ENCODE peak calls at places on chromosome 14, in four cellular contexts. V is endothelial cell, I is Caco-2, T is COR-L47. E is an unnamed sample.

GRCh38 chr14:100810861-100811461 is 15.0 kb upstream of the MEG3 start:
- DNase-seq in T (no peak), I (no peak), V (no peak), E (no peak)

GRCh38 chr14:88660056-88660455 is 97.2 kb downstream of the ZC3H14 start:
- DNase-seq in I (peak; percentile 41), T (no peak), V (no peak), E (no peak)

GRCh38 chr14:99064262-99064954 is 207.6 kb downstream of the BCL11B start:
- DNase-seq in I (no peak), V (no peak), T (no peak), E (no peak)

GRCh38 chr14:59133202-59133601 is 55.3 kb upstream of the DAAM1 start:
- DNase-seq in T (no peak), V (no peak), I (no peak), E (no peak)

GRCh38 chr14:55454264-55455151 is 14.1 kb upstream of the TBPL2 start:
- DNase-seq in T (peak; percentile 97), I (no peak), V (no peak), E (no peak)

GRCh38 chr14:58428011-58428807 is 690 bp downstream of the KIAA0586 start:
- DNase-seq in V (peak; percentile 10), I (peak; percentile 19), T (no peak), E (no peak)

GRCh38 chr14:92848941-92849340 is 54.8 kb downstream of the GOLGA5 start:
- DNase-seq in V (no peak), I (no peak), T (peak; percentile 98), E (no peak)

GRCh38 chr14:68741839-68742470 is 50.9 kb downstream of the ZFP36L1 start:
- DNase-seq in T (no peak), V (no peak), I (no peak), E (no peak)

GRCh38 chr14:90545966-90546751 is 149.3 kb downstream of the CALM1 start:
- DNase-seq in T (no peak), V (no peak), I (no peak), E (peak; percentile 69)

GRCh38 chr14:101593411-101594181 is 32.3 kb downstream of the DIO3 start:
- DNase-seq in V (no peak), T (no peak), I (no peak), E (no peak)

GRCh38 chr14:33271891-33272290 is 333.2 kb downstream of the NPAS3 start:
- DNase-seq in T (no peak), V (no peak), I (no peak), E (no peak)

GRCh38 chr14:94044476-94045091 is 18.4 kb downstream of the OTUB2 start:
- DNase-seq in V (no peak), I (no peak), T (no peak), E (no peak)